ENCODE peak calls at places on chromosomes 5 and 9, in five cellular contexts. One of them, this sample, is unnamed.

GRCh38 chr5:132500244-132500930 is 9.8 kb upstream of the IRF1 start:
- DNase-seq in osteocyte: peak
- DNase-seq in tibial artery: peak
- DNase-seq in T-helper 1 cell: no peak
- DNase-seq in T1000: no peak
- DNase-seq in this sample: no peak

GRCh38 chr5:141864371-141865370 is 13.5 kb downstream of the PCDH1 start:
- DNase-seq in T-helper 1 cell: no peak
- DNase-seq in osteocyte: no peak
- DNase-seq in T1000: no peak
- DNase-seq in tibial artery: no peak
- DNase-seq in this sample: no peak

GRCh38 chr5:178515776-178516561 is 74.2 kb downstream of the COL23A1 start:
- DNase-seq in osteocyte: no peak
- DNase-seq in tibial artery: peak
- DNase-seq in T1000: no peak
- DNase-seq in T-helper 1 cell: no peak
- DNase-seq in this sample: no peak

GRCh38 chr9:92308893-92309292 is 15.4 kb upstream of the IARS1 start:
- DNase-seq in osteocyte: no peak
- DNase-seq in tibial artery: no peak
- DNase-seq in T1000: no peak
- DNase-seq in T-helper 1 cell: no peak
- DNase-seq in this sample: no peak

GRCh38 chr5:142040285-142040684 is 27.5 kb upstream of the GNPDA1 start:
- DNase-seq in tibial artery: no peak
- DNase-seq in T1000: no peak
- DNase-seq in osteocyte: no peak
- DNase-seq in T-helper 1 cell: no peak
- DNase-seq in this sample: no peak

GRCh38 chr5:167899490-167899889 is 392.0 kb upstream of the WWC1 start:
- DNase-seq in osteocyte: peak
- DNase-seq in tibial artery: no peak
- DNase-seq in T1000: no peak
- DNase-seq in T-helper 1 cell: no peak
- DNase-seq in this sample: no peak

GRCh38 chr5:15694694-15695093 is 194.7 kb downstream of the FBXL7 start:
- DNase-seq in T-helper 1 cell: no peak
- DNase-seq in osteocyte: no peak
- DNase-seq in T1000: no peak
- DNase-seq in tibial artery: no peak
- DNase-seq in this sample: peak

GRCh38 chr9:130933114-130934046 is 5.7 kb downstream of the FIBCD1 start:
- DNase-seq in tibial artery: no peak
- DNase-seq in T1000: peak
- DNase-seq in osteocyte: no peak
- DNase-seq in T-helper 1 cell: no peak
- DNase-seq in this sample: no peak

GRCh38 chr9:98256632-98257218 is 1.3 kb upstream of the TBC1D2 start:
- DNase-seq in tibial artery: no peak
- DNase-seq in osteocyte: no peak
- DNase-seq in T-helper 1 cell: no peak
- DNase-seq in T1000: no peak
- DNase-seq in this sample: no peak

GRCh38 chr5:147084702-147085101 is 150.1 kb upstream of the STK32A start:
- DNase-seq in T-helper 1 cell: no peak
- DNase-seq in tibial artery: no peak
- DNase-seq in osteocyte: no peak
- DNase-seq in T1000: no peak
- DNase-seq in this sample: no peak

GRCh38 chr5:37975531-37975930 is 135.7 kb upstream of the GDNF start:
- DNase-seq in T-helper 1 cell: no peak
- DNase-seq in tibial artery: no peak
- DNase-seq in osteocyte: no peak
- DNase-seq in T1000: no peak
- DNase-seq in this sample: no peak

GRCh38 chr9:132049323-132049882 is 30.3 kb downstream of the MED27 start:
- DNase-seq in T1000: no peak
- DNase-seq in tibial artery: no peak
- DNase-seq in osteocyte: no peak
- DNase-seq in T-helper 1 cell: no peak
- DNase-seq in this sample: no peak